ENCODE peak calls at places on chromosomes 4 and X, in eight cellular contexts. E, A, J, F, V, G, C and S are unnamed samples.

GRCh38 chr4:87864321-87864720 is 31.6 kb downstream of the MEPE start:
- DNase-seq in E (no peak), A (no peak), J (no peak), F (no peak), V (no peak), G (no peak), C (no peak), S (no peak)

GRCh38 chrX:43693602-43694406 is 37.7 kb downstream of the MAOA start:
- DNase-seq in E (no peak), A (no peak), J (no peak), F (no peak), V (no peak), G (no peak), C (peak), S (no peak)

GRCh38 chr4:54703182-54703581 is 45.4 kb downstream of the KIT start:
- DNase-seq in E (no peak), A (no peak), J (no peak), F (no peak), V (no peak), G (no peak), C (no peak), S (no peak)

GRCh38 chr4:149707862-149708261 is 107.8 kb downstream of the IQCM start:
- DNase-seq in E (no peak), A (no peak), J (no peak), F (no peak), V (no peak), G (no peak), C (no peak), S (no peak)

GRCh38 chrX:54208531-54208930 is 25.5 kb upstream of the FAM120C start:
- DNase-seq in E (no peak), A (no peak), J (no peak), F (no peak), V (no peak), G (no peak), C (no peak), S (no peak)

GRCh38 chr4:155948541-155948940 is 5.1 kb downstream of the CTSO start:
- DNase-seq in E (no peak), A (no peak), J (no peak), F (no peak), V (no peak), G (no peak), C (no peak), S (no peak)

GRCh38 chr4:172850838-172851237 is 317.8 kb upstream of the GALNT7 start:
- DNase-seq in E (no peak), A (no peak), J (no peak), F (peak), V (no peak), G (no peak), C (no peak), S (no peak)

GRCh38 chrX:38127961-38128360 is 92.7 kb downstream of the SRPX start:
- DNase-seq in E (no peak), A (no peak), J (no peak), F (no peak), V (no peak), G (no peak), C (no peak), S (no peak)

GRCh38 chr4:121824950-121825349 is 1.3 kb upstream of the CCNA2 start:
- DNase-seq in E (no peak), A (no peak), J (no peak), F (no peak), V (no peak), G (no peak), C (no peak), S (no peak)

GRCh38 chr4:163744861-163745260 is 250.4 kb downstream of the TMA16 start:
- DNase-seq in E (no peak), A (no peak), J (no peak), F (no peak), V (no peak), G (no peak), C (no peak), S (no peak)

GRCh38 chr4:3286335-3287175 is 6.3 kb upstream of the RGS12 start:
- DNase-seq in E (no peak), A (peak), J (no peak), F (no peak), V (no peak), G (no peak), C (no peak), S (peak)

GRCh38 chr4:152572417-152573086 is 36.7 kb upstream of the FBXW7 start:
- DNase-seq in E (no peak), A (no peak), J (no peak), F (no peak), V (no peak), G (no peak), C (no peak), S (no peak)

GRCh38 chr4:109673303-109673702 is 29.9 kb downstream of the CASP6 start:
- DNase-seq in E (no peak), A (no peak), J (no peak), F (no peak), V (no peak), G (no peak), C (no peak), S (no peak)

GRCh38 chrX:133935096-133935495 is 50.3 kb downstream of the GPC3 start:
- DNase-seq in E (no peak), A (no peak), J (no peak), F (no peak), V (no peak), G (no peak), C (no peak), S (no peak)

GRCh38 chrX:153951683-153952372 is 7.4 kb upstream of the RENBP start:
- DNase-seq in E (no peak), A (no peak), J (no peak), F (no peak), V (no peak), G (no peak), C (no peak), S (no peak)

GRCh38 chrX:53374923-53375322 is 47.5 kb downstream of the SMC1A start:
- DNase-seq in E (no peak), A (no peak), J (no peak), F (no peak), V (no peak), G (no peak), C (no peak), S (no peak)

GRCh38 chrX:110318664-110318968 is 731 bp upstream of the AMMECR1 start:
- DNase-seq in E (no peak), A (peak), J (peak), F (no peak), V (no peak), G (no peak), C (no peak), S (no peak)

GRCh38 chr4:4362991-4363697 is 23.8 kb upstream of the NSG1 start:
- DNase-seq in E (no peak), A (no peak), J (no peak), F (peak), V (no peak), G (no peak), C (no peak), S (no peak)

GRCh38 chrX:107716045-107716684 is 59.4 kb downstream of the TSC22D3 start:
- DNase-seq in E (peak), A (no peak), J (peak), F (no peak), V (no peak), G (no peak), C (peak), S (no peak)

GRCh38 chrX:18973527-18974192 is 10.3 kb downstream of the PHKA2 start:
- DNase-seq in E (no peak), A (no peak), J (no peak), F (peak), V (no peak), G (no peak), C (no peak), S (peak)